ENCODE peak calls at places on chromosomes 13 and 19, in seven cellular contexts. One of them, this sample, is unnamed.

GRCh38 chr13:41905600-41906254 is 55.2 kb downstream of the VWA8 start:
- DNase-seq in stimulated activated CD4-positive, alpha-beta T cell treated with anti-CD3 and anti-CD28 coated beads, Interleukin-15, amount 100 ng/mL, for 24 hours: no peak
- DNase-seq in CD4-positive, CD25-positive, alpha-beta regulatory T cell: no peak
- DNase-seq in T-helper 1 cell: no peak
- DNase-seq in hepatic stellate cell: peak
- DNase-seq in CD4-positive, alpha-beta memory T cell: peak
- DNase-seq in Caki2: peak
- DNase-seq in this sample: peak

GRCh38 chr13:68176486-68176885 is 946.4 kb upstream of the PCDH9 start:
- DNase-seq in stimulated activated CD4-positive, alpha-beta T cell treated with anti-CD3 and anti-CD28 coated beads, Interleukin-15, amount 100 ng/mL, for 24 hours: no peak
- DNase-seq in CD4-positive, CD25-positive, alpha-beta regulatory T cell: no peak
- DNase-seq in T-helper 1 cell: no peak
- DNase-seq in hepatic stellate cell: peak
- DNase-seq in CD4-positive, alpha-beta memory T cell: no peak
- DNase-seq in Caki2: peak
- DNase-seq in this sample: no peak

GRCh38 chr13:49814551-49815270 is 22.2 kb upstream of the KPNA3 start:
- DNase-seq in stimulated activated CD4-positive, alpha-beta T cell treated with anti-CD3 and anti-CD28 coated beads, Interleukin-15, amount 100 ng/mL, for 24 hours: no peak
- DNase-seq in CD4-positive, CD25-positive, alpha-beta regulatory T cell: no peak
- DNase-seq in T-helper 1 cell: no peak
- DNase-seq in hepatic stellate cell: peak
- DNase-seq in CD4-positive, alpha-beta memory T cell: no peak
- DNase-seq in Caki2: no peak
- DNase-seq in this sample: no peak

GRCh38 chr19:11096210-11096841 is 7.1 kb downstream of the LDLR start:
- DNase-seq in stimulated activated CD4-positive, alpha-beta T cell treated with anti-CD3 and anti-CD28 coated beads, Interleukin-15, amount 100 ng/mL, for 24 hours: peak
- DNase-seq in CD4-positive, CD25-positive, alpha-beta regulatory T cell: peak
- DNase-seq in T-helper 1 cell: no peak
- DNase-seq in hepatic stellate cell: no peak
- DNase-seq in CD4-positive, alpha-beta memory T cell: peak
- DNase-seq in Caki2: peak
- DNase-seq in this sample: peak

GRCh38 chr13:93723316-93723715 is 496.7 kb downstream of the GPC6 start:
- DNase-seq in stimulated activated CD4-positive, alpha-beta T cell treated with anti-CD3 and anti-CD28 coated beads, Interleukin-15, amount 100 ng/mL, for 24 hours: no peak
- DNase-seq in CD4-positive, CD25-positive, alpha-beta regulatory T cell: no peak
- DNase-seq in T-helper 1 cell: no peak
- DNase-seq in hepatic stellate cell: no peak
- DNase-seq in CD4-positive, alpha-beta memory T cell: no peak
- DNase-seq in Caki2: no peak
- DNase-seq in this sample: no peak

GRCh38 chr13:107254392-107254791 is 686.5 kb upstream of the ARGLU1 start:
- DNase-seq in stimulated activated CD4-positive, alpha-beta T cell treated with anti-CD3 and anti-CD28 coated beads, Interleukin-15, amount 100 ng/mL, for 24 hours: no peak
- DNase-seq in CD4-positive, CD25-positive, alpha-beta regulatory T cell: no peak
- DNase-seq in T-helper 1 cell: no peak
- DNase-seq in hepatic stellate cell: no peak
- DNase-seq in CD4-positive, alpha-beta memory T cell: no peak
- DNase-seq in Caki2: no peak
- DNase-seq in this sample: no peak

GRCh38 chr13:96860829-96861228 is 133.4 kb downstream of the OXGR1 start:
- DNase-seq in stimulated activated CD4-positive, alpha-beta T cell treated with anti-CD3 and anti-CD28 coated beads, Interleukin-15, amount 100 ng/mL, for 24 hours: no peak
- DNase-seq in CD4-positive, CD25-positive, alpha-beta regulatory T cell: no peak
- DNase-seq in T-helper 1 cell: no peak
- DNase-seq in hepatic stellate cell: no peak
- DNase-seq in CD4-positive, alpha-beta memory T cell: no peak
- DNase-seq in Caki2: no peak
- DNase-seq in this sample: no peak

GRCh38 chr13:19083340-19083739 is 98.3 kb downstream of the TUBA3C start:
- DNase-seq in stimulated activated CD4-positive, alpha-beta T cell treated with anti-CD3 and anti-CD28 coated beads, Interleukin-15, amount 100 ng/mL, for 24 hours: no peak
- DNase-seq in CD4-positive, CD25-positive, alpha-beta regulatory T cell: no peak
- DNase-seq in T-helper 1 cell: no peak
- DNase-seq in hepatic stellate cell: no peak
- DNase-seq in CD4-positive, alpha-beta memory T cell: no peak
- DNase-seq in Caki2: no peak
- DNase-seq in this sample: no peak

GRCh38 chr13:110874508-110874960 is 40.3 kb downstream of the ANKRD10 start:
- DNase-seq in stimulated activated CD4-positive, alpha-beta T cell treated with anti-CD3 and anti-CD28 coated beads, Interleukin-15, amount 100 ng/mL, for 24 hours: peak
- DNase-seq in CD4-positive, CD25-positive, alpha-beta regulatory T cell: peak
- DNase-seq in T-helper 1 cell: no peak
- DNase-seq in hepatic stellate cell: peak
- DNase-seq in CD4-positive, alpha-beta memory T cell: no peak
- DNase-seq in Caki2: peak
- DNase-seq in this sample: peak

GRCh38 chr13:101453784-101454201 is 1.3 kb downstream of the ITGBL1 start:
- DNase-seq in stimulated activated CD4-positive, alpha-beta T cell treated with anti-CD3 and anti-CD28 coated beads, Interleukin-15, amount 100 ng/mL, for 24 hours: no peak
- DNase-seq in CD4-positive, CD25-positive, alpha-beta regulatory T cell: no peak
- DNase-seq in T-helper 1 cell: no peak
- DNase-seq in hepatic stellate cell: no peak
- DNase-seq in CD4-positive, alpha-beta memory T cell: no peak
- DNase-seq in Caki2: no peak
- DNase-seq in this sample: peak

GRCh38 chr19:33736158-33736557 is 60.5 kb upstream of the KCTD15 start:
- DNase-seq in stimulated activated CD4-positive, alpha-beta T cell treated with anti-CD3 and anti-CD28 coated beads, Interleukin-15, amount 100 ng/mL, for 24 hours: no peak
- DNase-seq in CD4-positive, CD25-positive, alpha-beta regulatory T cell: no peak
- DNase-seq in T-helper 1 cell: no peak
- DNase-seq in hepatic stellate cell: no peak
- DNase-seq in CD4-positive, alpha-beta memory T cell: no peak
- DNase-seq in Caki2: no peak
- DNase-seq in this sample: no peak

GRCh38 chr19:16957151-16957662 is 68.4 kb downstream of the F2RL3 start:
- DNase-seq in stimulated activated CD4-positive, alpha-beta T cell treated with anti-CD3 and anti-CD28 coated beads, Interleukin-15, amount 100 ng/mL, for 24 hours: no peak
- DNase-seq in CD4-positive, CD25-positive, alpha-beta regulatory T cell: no peak
- DNase-seq in T-helper 1 cell: no peak
- DNase-seq in hepatic stellate cell: no peak
- DNase-seq in CD4-positive, alpha-beta memory T cell: no peak
- DNase-seq in Caki2: no peak
- DNase-seq in this sample: no peak

GRCh38 chr13:23871616-23872220 is 17.5 kb downstream of the MIPEP start:
- DNase-seq in stimulated activated CD4-positive, alpha-beta T cell treated with anti-CD3 and anti-CD28 coated beads, Interleukin-15, amount 100 ng/mL, for 24 hours: no peak
- DNase-seq in CD4-positive, CD25-positive, alpha-beta regulatory T cell: no peak
- DNase-seq in T-helper 1 cell: no peak
- DNase-seq in hepatic stellate cell: peak
- DNase-seq in CD4-positive, alpha-beta memory T cell: peak
- DNase-seq in Caki2: peak
- DNase-seq in this sample: peak

GRCh38 chr19:39409886-39410619 is 2.4 kb upstream of the PLEKHG2 start:
- DNase-seq in stimulated activated CD4-positive, alpha-beta T cell treated with anti-CD3 and anti-CD28 coated beads, Interleukin-15, amount 100 ng/mL, for 24 hours: peak
- DNase-seq in CD4-positive, CD25-positive, alpha-beta regulatory T cell: peak
- DNase-seq in T-helper 1 cell: peak
- DNase-seq in hepatic stellate cell: peak
- DNase-seq in CD4-positive, alpha-beta memory T cell: peak
- DNase-seq in Caki2: no peak
- DNase-seq in this sample: peak

GRCh38 chr13:30607908-30608307 is 9.8 kb upstream of the USPL1 start:
- DNase-seq in stimulated activated CD4-positive, alpha-beta T cell treated with anti-CD3 and anti-CD28 coated beads, Interleukin-15, amount 100 ng/mL, for 24 hours: peak
- DNase-seq in CD4-positive, CD25-positive, alpha-beta regulatory T cell: peak
- DNase-seq in T-helper 1 cell: peak
- DNase-seq in hepatic stellate cell: no peak
- DNase-seq in CD4-positive, alpha-beta memory T cell: peak
- DNase-seq in Caki2: no peak
- DNase-seq in this sample: no peak

GRCh38 chr19:38557205-38557799 is 60.5 kb downstream of the MAP4K1 start:
- DNase-seq in stimulated activated CD4-positive, alpha-beta T cell treated with anti-CD3 and anti-CD28 coated beads, Interleukin-15, amount 100 ng/mL, for 24 hours: peak
- DNase-seq in CD4-positive, CD25-positive, alpha-beta regulatory T cell: no peak
- DNase-seq in T-helper 1 cell: no peak
- DNase-seq in hepatic stellate cell: no peak
- DNase-seq in CD4-positive, alpha-beta memory T cell: peak
- DNase-seq in Caki2: peak
- DNase-seq in this sample: no peak

GRCh38 chr19:1905863-1906375 is 720 bp downstream of the ADAT3 start:
- DNase-seq in stimulated activated CD4-positive, alpha-beta T cell treated with anti-CD3 and anti-CD28 coated beads, Interleukin-15, amount 100 ng/mL, for 24 hours: no peak
- DNase-seq in CD4-positive, CD25-positive, alpha-beta regulatory T cell: no peak
- DNase-seq in T-helper 1 cell: no peak
- DNase-seq in hepatic stellate cell: no peak
- DNase-seq in CD4-positive, alpha-beta memory T cell: no peak
- DNase-seq in Caki2: no peak
- DNase-seq in this sample: no peak

GRCh38 chr13:43431279-43431678 is 355.5 kb downstream of the ENOX1 start:
- DNase-seq in stimulated activated CD4-positive, alpha-beta T cell treated with anti-CD3 and anti-CD28 coated beads, Interleukin-15, amount 100 ng/mL, for 24 hours: no peak
- DNase-seq in CD4-positive, CD25-positive, alpha-beta regulatory T cell: no peak
- DNase-seq in T-helper 1 cell: no peak
- DNase-seq in hepatic stellate cell: no peak
- DNase-seq in CD4-positive, alpha-beta memory T cell: no peak
- DNase-seq in Caki2: no peak
- DNase-seq in this sample: no peak

GRCh38 chr13:33092422-33092987 is 76.3 kb downstream of the KL start:
- DNase-seq in stimulated activated CD4-positive, alpha-beta T cell treated with anti-CD3 and anti-CD28 coated beads, Interleukin-15, amount 100 ng/mL, for 24 hours: no peak
- DNase-seq in CD4-positive, CD25-positive, alpha-beta regulatory T cell: no peak
- DNase-seq in T-helper 1 cell: no peak
- DNase-seq in hepatic stellate cell: no peak
- DNase-seq in CD4-positive, alpha-beta memory T cell: no peak
- DNase-seq in Caki2: no peak
- DNase-seq in this sample: no peak

GRCh38 chr13:83151308-83151660 is 731.0 kb downstream of the SLITRK1 start:
- DNase-seq in stimulated activated CD4-positive, alpha-beta T cell treated with anti-CD3 and anti-CD28 coated beads, Interleukin-15, amount 100 ng/mL, for 24 hours: no peak
- DNase-seq in CD4-positive, CD25-positive, alpha-beta regulatory T cell: no peak
- DNase-seq in T-helper 1 cell: no peak
- DNase-seq in hepatic stellate cell: no peak
- DNase-seq in CD4-positive, alpha-beta memory T cell: no peak
- DNase-seq in Caki2: no peak
- DNase-seq in this sample: peak

GRCh38 chr19:4722671-4723464 is 774 bp downstream of the DPP9 start:
- DNase-seq in stimulated activated CD4-positive, alpha-beta T cell treated with anti-CD3 and anti-CD28 coated beads, Interleukin-15, amount 100 ng/mL, for 24 hours: peak
- DNase-seq in CD4-positive, CD25-positive, alpha-beta regulatory T cell: no peak
- DNase-seq in T-helper 1 cell: no peak
- DNase-seq in hepatic stellate cell: peak
- DNase-seq in CD4-positive, alpha-beta memory T cell: no peak
- DNase-seq in Caki2: no peak
- DNase-seq in this sample: peak

GRCh38 chr19:46426506-46427162 is 2.1 kb downstream of the PNMA8C start:
- DNase-seq in stimulated activated CD4-positive, alpha-beta T cell treated with anti-CD3 and anti-CD28 coated beads, Interleukin-15, amount 100 ng/mL, for 24 hours: peak
- DNase-seq in CD4-positive, CD25-positive, alpha-beta regulatory T cell: no peak
- DNase-seq in T-helper 1 cell: no peak
- DNase-seq in hepatic stellate cell: peak
- DNase-seq in CD4-positive, alpha-beta memory T cell: no peak
- DNase-seq in Caki2: peak
- DNase-seq in this sample: peak

GRCh38 chr19:38975214-38975860 is at the start of gene FBXO17:
- DNase-seq in stimulated activated CD4-positive, alpha-beta T cell treated with anti-CD3 and anti-CD28 coated beads, Interleukin-15, amount 100 ng/mL, for 24 hours: no peak
- DNase-seq in CD4-positive, CD25-positive, alpha-beta regulatory T cell: no peak
- DNase-seq in T-helper 1 cell: no peak
- DNase-seq in hepatic stellate cell: peak
- DNase-seq in CD4-positive, alpha-beta memory T cell: no peak
- DNase-seq in Caki2: peak
- DNase-seq in this sample: peak

GRCh38 chr19:53644061-53644816 is 12.4 kb downstream of the DPRX start:
- DNase-seq in stimulated activated CD4-positive, alpha-beta T cell treated with anti-CD3 and anti-CD28 coated beads, Interleukin-15, amount 100 ng/mL, for 24 hours: no peak
- DNase-seq in CD4-positive, CD25-positive, alpha-beta regulatory T cell: no peak
- DNase-seq in T-helper 1 cell: no peak
- DNase-seq in hepatic stellate cell: no peak
- DNase-seq in CD4-positive, alpha-beta memory T cell: no peak
- DNase-seq in Caki2: no peak
- DNase-seq in this sample: no peak

GRCh38 chr19:14556662-14557188 is 15.1 kb downstream of the NDUFB7 start:
- DNase-seq in stimulated activated CD4-positive, alpha-beta T cell treated with anti-CD3 and anti-CD28 coated beads, Interleukin-15, amount 100 ng/mL, for 24 hours: peak
- DNase-seq in CD4-positive, CD25-positive, alpha-beta regulatory T cell: peak
- DNase-seq in T-helper 1 cell: peak
- DNase-seq in hepatic stellate cell: peak
- DNase-seq in CD4-positive, alpha-beta memory T cell: peak
- DNase-seq in Caki2: peak
- DNase-seq in this sample: peak

GRCh38 chr19:42816901-42817300 is 51.4 kb upstream of the PSG8 start:
- DNase-seq in stimulated activated CD4-positive, alpha-beta T cell treated with anti-CD3 and anti-CD28 coated beads, Interleukin-15, amount 100 ng/mL, for 24 hours: no peak
- DNase-seq in CD4-positive, CD25-positive, alpha-beta regulatory T cell: no peak
- DNase-seq in T-helper 1 cell: no peak
- DNase-seq in hepatic stellate cell: peak
- DNase-seq in CD4-positive, alpha-beta memory T cell: no peak
- DNase-seq in Caki2: no peak
- DNase-seq in this sample: peak

GRCh38 chr13:70884196-70884595 is 775.9 kb upstream of the KLHL1 start:
- DNase-seq in stimulated activated CD4-positive, alpha-beta T cell treated with anti-CD3 and anti-CD28 coated beads, Interleukin-15, amount 100 ng/mL, for 24 hours: no peak
- DNase-seq in CD4-positive, CD25-positive, alpha-beta regulatory T cell: no peak
- DNase-seq in T-helper 1 cell: no peak
- DNase-seq in hepatic stellate cell: no peak
- DNase-seq in CD4-positive, alpha-beta memory T cell: no peak
- DNase-seq in Caki2: no peak
- DNase-seq in this sample: no peak

GRCh38 chr13:96809366-96810096 is 184.7 kb downstream of the OXGR1 start:
- DNase-seq in stimulated activated CD4-positive, alpha-beta T cell treated with anti-CD3 and anti-CD28 coated beads, Interleukin-15, amount 100 ng/mL, for 24 hours: no peak
- DNase-seq in CD4-positive, CD25-positive, alpha-beta regulatory T cell: no peak
- DNase-seq in T-helper 1 cell: no peak
- DNase-seq in hepatic stellate cell: no peak
- DNase-seq in CD4-positive, alpha-beta memory T cell: no peak
- DNase-seq in Caki2: no peak
- DNase-seq in this sample: no peak

GRCh38 chr19:571127-571974 is 1.0 kb upstream of the BSG start:
- DNase-seq in stimulated activated CD4-positive, alpha-beta T cell treated with anti-CD3 and anti-CD28 coated beads, Interleukin-15, amount 100 ng/mL, for 24 hours: peak
- DNase-seq in CD4-positive, CD25-positive, alpha-beta regulatory T cell: peak
- DNase-seq in T-helper 1 cell: no peak
- DNase-seq in hepatic stellate cell: peak
- DNase-seq in CD4-positive, alpha-beta memory T cell: peak
- DNase-seq in Caki2: peak
- DNase-seq in this sample: peak

GRCh38 chr13:108734676-108735075 is 105.3 kb downstream of the MYO16 start:
- DNase-seq in stimulated activated CD4-positive, alpha-beta T cell treated with anti-CD3 and anti-CD28 coated beads, Interleukin-15, amount 100 ng/mL, for 24 hours: no peak
- DNase-seq in CD4-positive, CD25-positive, alpha-beta regulatory T cell: no peak
- DNase-seq in T-helper 1 cell: no peak
- DNase-seq in hepatic stellate cell: no peak
- DNase-seq in CD4-positive, alpha-beta memory T cell: no peak
- DNase-seq in Caki2: peak
- DNase-seq in this sample: no peak

GRCh38 chr13:108595416-108596257 is 33.8 kb upstream of the MYO16 start:
- DNase-seq in stimulated activated CD4-positive, alpha-beta T cell treated with anti-CD3 and anti-CD28 coated beads, Interleukin-15, amount 100 ng/mL, for 24 hours: peak
- DNase-seq in CD4-positive, CD25-positive, alpha-beta regulatory T cell: no peak
- DNase-seq in T-helper 1 cell: no peak
- DNase-seq in hepatic stellate cell: no peak
- DNase-seq in CD4-positive, alpha-beta memory T cell: no peak
- DNase-seq in Caki2: no peak
- DNase-seq in this sample: no peak

GRCh38 chr19:6239401-6239844 is 40.4 kb downstream of the MLLT1 start:
- DNase-seq in stimulated activated CD4-positive, alpha-beta T cell treated with anti-CD3 and anti-CD28 coated beads, Interleukin-15, amount 100 ng/mL, for 24 hours: peak
- DNase-seq in CD4-positive, CD25-positive, alpha-beta regulatory T cell: no peak
- DNase-seq in T-helper 1 cell: no peak
- DNase-seq in hepatic stellate cell: no peak
- DNase-seq in CD4-positive, alpha-beta memory T cell: no peak
- DNase-seq in Caki2: no peak
- DNase-seq in this sample: peak

GRCh38 chr19:10420444-10421239 is at the start of gene PDE4A:
- DNase-seq in stimulated activated CD4-positive, alpha-beta T cell treated with anti-CD3 and anti-CD28 coated beads, Interleukin-15, amount 100 ng/mL, for 24 hours: peak
- DNase-seq in CD4-positive, CD25-positive, alpha-beta regulatory T cell: no peak
- DNase-seq in T-helper 1 cell: no peak
- DNase-seq in hepatic stellate cell: peak
- DNase-seq in CD4-positive, alpha-beta memory T cell: peak
- DNase-seq in Caki2: no peak
- DNase-seq in this sample: peak

GRCh38 chr13:106497079-106497478 is 38.4 kb downstream of the EFNB2 start:
- DNase-seq in stimulated activated CD4-positive, alpha-beta T cell treated with anti-CD3 and anti-CD28 coated beads, Interleukin-15, amount 100 ng/mL, for 24 hours: no peak
- DNase-seq in CD4-positive, CD25-positive, alpha-beta regulatory T cell: no peak
- DNase-seq in T-helper 1 cell: no peak
- DNase-seq in hepatic stellate cell: no peak
- DNase-seq in CD4-positive, alpha-beta memory T cell: no peak
- DNase-seq in Caki2: no peak
- DNase-seq in this sample: no peak

GRCh38 chr19:17997969-17998826 is 9.8 kb upstream of the ARRDC2 start:
- DNase-seq in stimulated activated CD4-positive, alpha-beta T cell treated with anti-CD3 and anti-CD28 coated beads, Interleukin-15, amount 100 ng/mL, for 24 hours: no peak
- DNase-seq in CD4-positive, CD25-positive, alpha-beta regulatory T cell: no peak
- DNase-seq in T-helper 1 cell: no peak
- DNase-seq in hepatic stellate cell: no peak
- DNase-seq in CD4-positive, alpha-beta memory T cell: no peak
- DNase-seq in Caki2: peak
- DNase-seq in this sample: peak